ENCODE peak calls at places on chromosome 7, in five cellular contexts. O is endodermal cell, W is hepatocyte, H is fibroblast of lung, Z is H1. Y is an unnamed sample.

GRCh38 chr7:157574120-157574519 is 237.3 kb downstream of the DNAJB6 start:
- DNase-seq in O (no peak), W (no peak), H (no peak), Z (no peak), Y (no peak)

GRCh38 chr7:64581391-64581790 is 18.5 kb upstream of the ZNF680 start:
- DNase-seq in O (no peak), W (no peak), H (no peak), Z (no peak), Y (no peak)

GRCh38 chr7:108257954-108258353 is 127.8 kb upstream of the LAMB4 start:
- DNase-seq in O (no peak), W (no peak), H (no peak), Z (no peak), Y (no peak)

GRCh38 chr7:23055582-23056178 is 41.8 kb upstream of the HYCC1 start:
- DNase-seq in O (peak; percentile 79), W (peak; percentile 72), H (peak; percentile 83), Z (no peak), Y (peak; percentile 15)

GRCh38 chr7:73623798-73624668 is at the start of gene MLXIPL:
- DNase-seq in O (peak; percentile 98), W (peak; percentile 96), H (peak; percentile 25), Z (peak; percentile 73), Y (no peak)

GRCh38 chr7:85716353-85716752 is 529.5 kb upstream of the SEMA3D start:
- DNase-seq in O (no peak), W (no peak), H (no peak), Z (no peak), Y (no peak)

GRCh38 chr7:91082854-91083495 is 181.3 kb upstream of the FZD1 start:
- DNase-seq in O (no peak), W (peak; percentile 22), H (peak; percentile 73), Z (no peak), Y (no peak)

GRCh38 chr7:68058014-68058413 is 1061.4 kb downstream of the TYW1 start:
- DNase-seq in O (peak; percentile 45), W (no peak), H (no peak), Z (no peak), Y (no peak)

GRCh38 chr7:80089341-80089740 is 45.3 kb upstream of the GNAI1 start:
- DNase-seq in O (no peak), W (no peak), H (peak; percentile 49), Z (no peak), Y (no peak)

GRCh38 chr7:412731-413356 is 106.8 kb downstream of the PDGFA start:
- DNase-seq in O (peak; percentile 34), W (no peak), H (peak; percentile 15), Z (no peak), Y (no peak)

GRCh38 chr7:120030871-120031270 is 242.1 kb upstream of the KCND2 start:
- DNase-seq in O (no peak), W (no peak), H (peak; percentile 40), Z (no peak), Y (no peak)

GRCh38 chr7:70663680-70664079 is 468.3 kb upstream of the GALNT17 start:
- DNase-seq in O (no peak), W (no peak), H (no peak), Z (no peak), Y (no peak)

GRCh38 chr7:111718886-111719285 is 156.6 kb upstream of the IMMP2L start:
- DNase-seq in O (no peak), W (no peak), H (no peak), Z (no peak), Y (no peak)

GRCh38 chr7:149785983-149786382 is 12.6 kb upstream of the ZNF467 start:
- DNase-seq in O (no peak), W (no peak), H (no peak), Z (no peak), Y (no peak)

GRCh38 chr7:1156782-1157535 is 3.0 kb downstream of the ZFAND2A start:
- DNase-seq in O (no peak), W (peak; percentile 38), H (peak; percentile 33), Z (no peak), Y (peak; percentile 92)

GRCh38 chr7:7848245-7848644 is 120.4 kb upstream of the GLCCI1 start:
- DNase-seq in O (no peak), W (no peak), H (no peak), Z (no peak), Y (no peak)

GRCh38 chr7:50994753-50995319 is 212.1 kb upstream of the GRB10 start:
- DNase-seq in O (no peak), W (no peak), H (no peak), Z (no peak), Y (no peak)

GRCh38 chr7:130154501-130155317 is 50.5 kb downstream of the TMEM209 start:
- DNase-seq in O (peak; percentile 88), W (no peak), H (no peak), Z (peak; percentile 41), Y (peak; percentile 30)

GRCh38 chr7:130956417-130957139 is 222.6 kb upstream of the KLF14 start:
- DNase-seq in O (no peak), W (no peak), H (peak; percentile 24), Z (no peak), Y (no peak)

GRCh38 chr7:148395292-148395691 is 195.3 kb upstream of the C7orf33 start:
- DNase-seq in O (peak; percentile 64), W (no peak), H (no peak), Z (no peak), Y (no peak)

GRCh38 chr7:82593780-82594179 is 150.2 kb upstream of the CACNA2D1 start:
- DNase-seq in O (no peak), W (no peak), H (no peak), Z (no peak), Y (no peak)

GRCh38 chr7:112143151-112143550 is 63.0 kb downstream of the DOCK4 start:
- DNase-seq in O (no peak), W (no peak), H (no peak), Z (no peak), Y (no peak)

GRCh38 chr7:24668922-24669635 is 88.2 kb downstream of the GSDME start:
- DNase-seq in O (no peak), W (peak; percentile 53), H (peak; percentile 21), Z (no peak), Y (peak; percentile 19)

GRCh38 chr7:131536361-131536849 is 20.0 kb downstream of the PODXL start:
- DNase-seq in O (no peak), W (no peak), H (no peak), Z (no peak), Y (no peak)

GRCh38 chr7:42454006-42454405 is 217.0 kb upstream of the GLI3 start:
- DNase-seq in O (no peak), W (peak; percentile 19), H (no peak), Z (no peak), Y (no peak)

GRCh38 chr7:38310601-38311057 is 37.2 kb upstream of the TARP start:
- DNase-seq in O (no peak), W (no peak), H (peak; percentile 28), Z (no peak), Y (peak; percentile 8)
- H3K4me3 ChIP-seq in O (no peak overlapping the region), W (no peak overlapping the region), H (no peak overlapping the region), Z (no peak overlapping the region), Y (peak overlapping the region; percentile 47)

GRCh38 chr7:128203710-128204214 is 37.3 kb upstream of the LEP start:
- DNase-seq in O (no peak), W (no peak), H (peak; percentile 42), Z (no peak), Y (no peak)
- H3K27me3 ChIP-seq in O (peaks cover 72% of the 10 kb centered on the region), W (peaks cover 48% of the 10 kb centered on the region), H (peaks cover 62% of the 10 kb centered on the region), Z (peaks cover 15% of the 10 kb centered on the region), Y (no peaks in the 10 kb centered on the region)

DNA sequence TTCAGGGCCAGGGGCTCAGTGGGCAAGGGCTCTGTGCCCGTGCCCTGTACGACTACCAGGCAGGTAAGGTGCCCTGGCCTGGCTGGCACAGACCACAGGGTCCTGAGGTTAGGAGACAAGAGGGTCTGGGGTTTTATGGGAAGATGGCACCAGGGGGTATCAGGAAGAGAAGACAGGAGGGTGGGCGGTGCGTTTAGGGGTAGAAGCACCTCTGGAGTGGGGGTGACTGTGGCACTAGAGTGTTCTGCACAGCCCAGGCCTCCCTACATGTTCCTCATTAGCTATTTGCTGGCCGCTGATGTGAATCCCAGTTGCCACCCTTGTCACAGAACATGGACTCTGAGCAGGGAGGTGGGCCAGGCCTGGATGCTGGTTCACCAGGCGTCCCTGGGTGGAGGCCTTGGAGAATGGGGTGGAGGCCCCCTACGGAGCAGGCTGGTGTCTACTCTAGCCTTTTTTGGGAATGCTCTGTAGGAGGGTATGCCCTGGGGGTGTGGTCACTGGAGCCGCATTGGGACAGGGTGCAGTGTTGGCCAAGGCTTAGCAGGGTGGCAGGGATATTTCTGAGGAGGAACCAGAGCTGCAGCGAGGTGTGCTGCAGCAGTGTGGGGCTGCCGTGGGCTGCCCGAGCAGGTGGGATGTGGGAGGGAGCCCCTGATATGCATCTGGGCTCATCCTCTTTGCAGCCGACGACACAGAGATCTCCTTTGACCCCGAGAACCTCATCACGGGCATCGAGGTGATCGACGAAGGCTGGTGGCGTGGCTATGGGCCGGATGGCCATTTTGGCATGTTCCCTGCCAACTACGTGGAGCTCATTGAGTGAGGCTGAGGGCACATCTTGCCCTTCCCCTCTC is 5.0 kb downstream of the PGAM2 start:
- DNase-seq in O (no peak), W (no peak), H (no peak), Z (no peak), Y (no peak)
- H3K36me3 ChIP-seq in O (peaks cover 52% of the 10 kb centered on the region), W (no peaks in the 10 kb centered on the region), H (peaks cover 33% of the 10 kb centered on the region), Z (peaks cover 4% of the 10 kb centered on the region), Y (peaks cover 34% of the 10 kb centered on the region)

GRCh38 chr7:151728286-151728660 is 148.6 kb downstream of the PRKAG2 start:
- DNase-seq in O (no peak), W (no peak), H (no peak), Z (no peak), Y (no peak)
- H3K4me3 ChIP-seq in O (no peak overlapping the region), W (no peak overlapping the region), H (no peak overlapping the region), Z (no peak overlapping the region), Y (no peak overlapping the region)

GRCh38 chr7:151087247-151088018 is 1.2 kb downstream of the AGAP3 start:
- DNase-seq in O (no peak), W (peak; percentile 84), H (peak; percentile 62), Z (no peak), Y (peak; percentile 43)
- H3K27me3 ChIP-seq in O (peaks cover 6% of the 10 kb centered on the region), W (no peaks in the 10 kb centered on the region), H (no peaks in the 10 kb centered on the region), Z (no peaks in the 10 kb centered on the region), Y (no peaks in the 10 kb centered on the region)

DNA sequence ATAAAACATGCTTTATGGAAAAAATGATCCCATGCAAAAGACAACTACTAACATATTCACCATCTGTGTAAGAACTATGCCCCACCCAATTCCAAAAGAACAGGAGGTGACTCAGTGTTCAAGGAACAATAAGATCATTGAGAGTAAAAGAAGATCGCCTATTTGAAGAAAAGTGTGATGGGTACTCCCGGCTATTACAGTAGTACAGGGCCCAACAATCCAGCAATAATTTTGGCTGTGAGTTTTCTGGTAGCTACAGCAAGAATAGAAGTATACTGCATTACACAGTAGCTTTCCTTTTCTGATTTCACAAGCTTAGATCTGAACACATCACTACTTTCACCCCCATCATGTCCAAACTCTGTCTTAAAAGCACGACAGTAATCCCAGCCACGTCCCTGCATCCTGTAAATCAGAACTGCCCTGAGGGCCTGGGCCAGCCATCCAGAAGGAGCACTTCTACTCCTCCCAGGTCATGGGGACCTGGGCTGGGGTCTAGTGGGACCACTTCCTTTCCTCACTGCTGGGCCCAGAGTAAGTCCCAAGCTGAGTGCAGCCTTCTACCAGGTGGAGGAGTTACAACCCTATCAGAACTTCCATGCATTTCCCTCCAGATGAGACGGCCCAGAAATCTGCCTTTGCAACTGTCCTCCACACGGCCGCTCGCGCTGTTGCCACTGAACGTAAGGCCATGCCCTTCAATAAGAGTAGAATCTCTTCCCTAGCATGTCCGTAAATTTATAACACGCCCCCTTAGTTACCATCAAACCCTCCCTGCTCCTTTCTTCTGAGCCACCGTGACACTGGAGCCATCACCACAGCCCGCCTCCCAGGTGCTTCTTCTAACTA is 7.9 kb downstream of the ESYT2 start:
- DNase-seq in O (peak; percentile 46), W (peak; percentile 44), H (peak; percentile 70), Z (no peak), Y (no peak)
- H3K36me3 ChIP-seq in O (no peaks in the 10 kb centered on the region), W (no peaks in the 10 kb centered on the region), H (no peaks in the 10 kb centered on the region), Z (no peaks in the 10 kb centered on the region), Y (no peaks in the 10 kb centered on the region)

Y was measured in MG63.